ENCODE peak calls at places on chromosomes 12 and 14, in eight cellular contexts. J is lung, R is fibroblast of lung, E is stomach, G is A549, P is AG10803, M is GM10248, K is lower leg skin. Y is an unnamed sample.
A peak's percentile ranks its signal among the peaks of the same experiment; 100 is the strongest.

GRCh38 chr14:102373110-102373509 is 10.4 kb downstream of the TECPR2 start:
- DNase-seq in J (no peak), R (no peak), E (no peak), G (no peak), P (no peak), M (no peak), K (no peak), Y (no peak)

GRCh38 chr14:91059576-91060471 is 617 bp downstream of the RPS6KA5 start:
- DNase-seq in J (peak; percentile 42), R (no peak), E (peak; percentile 68), G (peak; percentile 41), P (no peak), M (peak; percentile 61), K (peak; percentile 90), Y (peak; percentile 74)

GRCh38 chr14:54568821-54569591 is 2.1 kb downstream of the SAMD4A start:
- DNase-seq in J (no peak), R (peak; percentile 45), E (no peak), G (no peak), P (peak; percentile 40), M (no peak), K (peak; percentile 88), Y (no peak)

GRCh38 chr14:105317546-105317945 is 3.0 kb downstream of the PACS2 start:
- DNase-seq in J (no peak), R (peak; percentile 64), E (no peak), G (no peak), P (peak; percentile 70), M (no peak), K (peak; percentile 89), Y (no peak)

GRCh38 chr12:3034067-3034750 is 43.0 kb upstream of the TSPAN9 start:
- DNase-seq in J (peak; percentile 51), R (peak; percentile 57), E (peak; percentile 53), G (peak; percentile 82), P (peak; percentile 63), M (peak; percentile 82), K (no peak), Y (peak; percentile 86)

GRCh38 chr12:130424858-130425697 is 87.4 kb downstream of the PIWIL1 start:
- DNase-seq in J (no peak), R (no peak), E (no peak), G (no peak), P (no peak), M (no peak), K (peak; percentile 82), Y (no peak)

GRCh38 chr14:98947911-98948595 is 323.9 kb downstream of the BCL11B start:
- DNase-seq in J (no peak), R (no peak), E (no peak), G (no peak), P (no peak), M (no peak), K (peak; percentile 56), Y (no peak)

GRCh38 chr12:26112703-26113147 is 12.1 kb downstream of the BHLHE41 start:
- DNase-seq in J (no peak), R (peak; percentile 25), E (no peak), G (no peak), P (no peak), M (no peak), K (no peak), Y (no peak)

GRCh38 chr14:24246765-24247212 is 4.4 kb upstream of the TINF2 start:
- DNase-seq in J (no peak), R (no peak), E (no peak), G (no peak), P (no peak), M (peak; percentile 67), K (peak; percentile 49), Y (no peak)

GRCh38 chr12:56687225-56688128 is 607 bp downstream of the PTGES3 start:
- DNase-seq in J (peak; percentile 81), R (peak; percentile 46), E (peak; percentile 64), G (peak; percentile 21), P (peak; percentile 33), M (peak; percentile 20), K (peak; percentile 93), Y (no peak)

GRCh38 chr12:106179086-106179485 is 40.3 kb upstream of the NUAK1 start:
- DNase-seq in J (no peak), R (no peak), E (no peak), G (no peak), P (peak; percentile 61), M (no peak), K (no peak), Y (no peak)

DNA sequence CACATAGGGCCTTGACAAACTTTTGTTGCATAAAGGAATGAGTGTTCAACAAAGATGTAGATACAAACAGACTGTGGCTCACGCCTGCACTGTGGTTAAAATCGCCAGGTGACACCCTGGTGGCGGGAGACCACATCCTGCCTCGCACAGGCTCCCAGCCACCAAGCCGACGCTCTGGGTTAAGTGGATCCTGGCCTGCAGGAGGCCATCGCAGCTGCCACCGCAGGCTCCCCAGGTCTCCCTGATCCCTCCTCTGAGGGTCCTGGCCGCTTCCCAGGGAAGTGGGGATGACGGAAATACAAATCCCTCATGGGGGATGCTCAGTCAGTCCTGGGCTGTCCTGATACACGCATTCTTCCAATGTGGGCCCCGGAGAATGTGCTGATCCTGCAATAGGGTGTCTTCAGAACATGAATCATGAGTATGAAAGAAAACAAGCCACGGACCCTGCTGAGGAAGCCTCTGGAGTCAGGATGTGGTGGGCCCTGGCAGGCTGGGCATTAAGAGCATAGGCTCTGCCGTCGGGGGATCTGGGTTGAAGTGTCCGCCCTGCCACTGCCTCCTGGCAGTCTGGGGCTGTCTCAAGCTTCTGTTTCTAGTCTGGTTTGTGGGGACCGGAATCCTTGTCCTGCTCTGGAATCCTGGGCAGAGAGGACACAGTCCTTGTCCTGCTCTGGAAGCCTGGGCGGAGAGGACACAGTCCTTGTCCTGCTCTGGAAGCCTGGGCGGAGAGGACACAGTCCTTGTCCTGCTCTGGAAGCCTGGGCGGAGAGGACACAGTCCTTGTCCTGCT is 53.5 kb upstream of the BEGAIN start:
- DNase-seq in J (no peak), R (peak; percentile 79), E (peak; percentile 37), G (no peak), P (no peak), M (peak; percentile 66), K (no peak), Y (no peak)
- TF ChIP-seq CTCF in J (no peak), R (no peak), E (no peak), G (no peak), P (no peak), M (no peak), K (no peak), Y (no peak)

GRCh38 chr12:43776498-43776897 is 17.7 kb downstream of the IRAK4 start:
- DNase-seq in J (no peak), R (peak; percentile 13), E (no peak), G (peak; percentile 30), P (peak; percentile 26), M (peak; percentile 21), K (no peak), Y (no peak)
- TF ChIP-seq CTCF in J (no peak), R (peak; percentile 46), E (no peak), G (peak; percentile 56), P (peak; percentile 43), M (peak; percentile 45), K (no peak), Y (peak; percentile 40)

GRCh38 chr12:108565976-108566375 is 3.6 kb downstream of the ISCU start:
- DNase-seq in J (peak; percentile 79), R (peak; percentile 68), E (peak; percentile 86), G (peak; percentile 48), P (peak; percentile 85), M (no peak), K (peak; percentile 95), Y (no peak)
- TF ChIP-seq CTCF in J (no peak), R (no peak), E (no peak), G (no peak), P (no peak), M (no peak), K (no peak), Y (no peak)

GRCh38 chr14:72023128-72024042 is 91.2 kb downstream of the RGS6 start:
- DNase-seq in J (no peak), R (no peak), E (no peak), G (no peak), P (no peak), M (no peak), K (no peak), Y (no peak)

GRCh38 chr14:72024504-72024903 is 92.3 kb downstream of the RGS6 start:
- DNase-seq in J (no peak), R (no peak), E (no peak), G (no peak), P (no peak), M (no peak), K (no peak), Y (no peak)

DNA sequence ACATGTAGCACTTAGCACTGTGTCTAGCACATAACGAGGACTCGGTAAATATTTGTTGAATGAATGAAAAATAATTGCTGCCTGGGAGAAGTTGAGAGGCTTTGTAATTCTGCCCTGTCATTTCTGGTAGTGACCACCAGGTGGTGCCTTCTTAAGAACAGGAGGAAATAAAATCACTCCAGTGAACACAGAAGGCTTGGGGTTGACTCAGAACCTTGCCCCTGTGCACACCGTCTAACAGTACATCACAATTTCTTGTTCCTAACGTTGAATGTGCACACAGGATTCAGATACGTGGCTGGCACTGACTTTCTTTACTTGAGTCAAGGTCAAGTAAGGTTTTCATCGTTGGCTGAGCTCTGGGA is 91.8 kb downstream of the RGS6 start:
- DNase-seq in J (no peak), R (peak; percentile 8), E (peak; percentile 27), G (no peak), P (peak; percentile 2), M (peak; percentile 30), K (no peak), Y (peak; percentile 34)
- TF ChIP-seq CTCF in J (peak; percentile 19), R (peak; percentile 14), E (no peak), G (no peak), P (peak; percentile 18), M (peak; percentile 59), K (no peak), Y (peak; percentile 89)

GRCh38 chr12:79119796-79120195 is 255.2 kb downstream of the SYT1 start:
- DNase-seq in J (no peak), R (no peak), E (no peak), G (no peak), P (no peak), M (no peak), K (no peak), Y (no peak)
- TF ChIP-seq CTCF in J (no peak), R (no peak), E (no peak), G (no peak), P (no peak), M (no peak), K (no peak), Y (no peak)

DNA sequence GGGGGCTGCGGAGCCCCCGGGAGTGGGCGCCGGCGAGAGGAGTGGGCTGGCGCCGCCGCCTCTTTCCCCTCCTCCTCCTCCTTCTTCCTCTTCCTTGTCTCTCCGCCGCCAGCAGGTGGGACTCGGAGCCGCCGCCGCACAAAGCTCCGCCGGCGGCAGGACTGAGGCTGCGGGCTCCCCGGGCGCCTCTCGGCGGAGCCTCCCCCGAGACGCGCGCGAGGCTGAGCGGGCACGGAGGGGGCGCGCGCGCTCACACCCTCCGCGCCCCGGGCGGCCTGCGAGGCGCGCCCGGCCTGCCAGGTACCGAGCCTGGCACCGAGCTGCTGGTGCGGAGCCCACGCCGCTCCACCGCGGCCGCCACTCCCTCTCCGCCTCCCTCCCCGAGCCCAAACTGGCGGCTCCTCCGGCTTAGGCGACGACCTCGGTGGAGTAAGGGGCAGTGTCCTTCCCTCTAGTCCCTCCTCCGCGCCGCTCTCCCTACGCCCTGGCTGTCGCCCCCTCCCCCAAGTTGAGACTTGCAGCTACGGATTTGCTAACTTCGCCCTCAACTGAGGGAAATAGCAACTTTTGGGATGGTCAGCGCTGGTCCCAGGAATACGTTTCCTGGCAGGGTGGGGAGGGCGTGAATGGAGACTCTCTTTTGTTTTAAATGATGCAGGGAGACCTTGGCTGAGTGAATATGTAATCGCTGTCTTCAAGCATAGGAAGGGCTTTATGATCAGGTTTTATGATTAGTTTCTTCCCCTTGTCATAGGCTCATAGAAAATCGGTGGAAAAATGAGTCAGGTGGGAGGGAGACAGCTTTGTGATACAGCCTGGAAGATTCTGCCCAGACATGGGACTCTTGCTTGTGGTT is 199.5 kb upstream of the CAND1 start:
- DNase-seq in J (peak; percentile 32), R (peak; percentile 39), E (peak; percentile 41), G (peak; percentile 24), P (no peak), M (peak; percentile 22), K (peak; percentile 85), Y (peak; percentile 57)
- TF ChIP-seq CTCF in J (no peak), R (no peak), E (no peak), G (no peak), P (no peak), M (no peak), K (no peak), Y (no peak)